ENCODE peak calls at places on chromosome 20, in five cellular contexts. One of them, this sample, is unnamed. For H3K36me3, the result is how much of the 10 kb centered on the place peaks cover.

GRCh38 chr20:47972916-47973309 is 187.6 kb upstream of the SULF2 start:
- DNase-seq in mammary epithelial cell: no peak
- DNase-seq in colonic mucosa: no peak
- DNase-seq in IMR-90: no peak
- DNase-seq in CD4-positive, alpha-beta memory T cell: no peak
- DNase-seq in this sample: no peak

GRCh38 chr20:11799131-11799800 is 118.4 kb upstream of the BTBD3 start:
- DNase-seq in mammary epithelial cell: no peak
- DNase-seq in CD4-positive, alpha-beta memory T cell: no peak
- DNase-seq in IMR-90: no peak
- DNase-seq in colonic mucosa: no peak
- DNase-seq in this sample: no peak

GRCh38 chr20:64161595-64162238 is 2.5 kb upstream of the MYT1 start:
- DNase-seq in mammary epithelial cell: peak
- DNase-seq in CD4-positive, alpha-beta memory T cell: no peak
- DNase-seq in colonic mucosa: peak
- DNase-seq in IMR-90: peak
- DNase-seq in this sample: peak

GRCh38 chr20:33159713-33160112 is 8.2 kb upstream of the BPIFA2 start:
- DNase-seq in colonic mucosa: no peak
- DNase-seq in CD4-positive, alpha-beta memory T cell: no peak
- DNase-seq in mammary epithelial cell: no peak
- DNase-seq in IMR-90: no peak
- DNase-seq in this sample: no peak

GRCh38 chr20:3797592-3798404 is 1.7 kb downstream of the CDC25B start:
- DNase-seq in mammary epithelial cell: peak
- DNase-seq in CD4-positive, alpha-beta memory T cell: peak
- DNase-seq in colonic mucosa: no peak
- DNase-seq in IMR-90: peak
- DNase-seq in this sample: no peak

GRCh38 chr20:7879883-7880282 is 60.4 kb downstream of the HAO1 start:
- DNase-seq in IMR-90: peak
- DNase-seq in CD4-positive, alpha-beta memory T cell: no peak
- DNase-seq in mammary epithelial cell: peak
- DNase-seq in colonic mucosa: no peak
- DNase-seq in this sample: no peak

GRCh38 chr20:32971703-32972161 is 32.5 kb downstream of the SUN5 start:
- DNase-seq in IMR-90: no peak
- DNase-seq in CD4-positive, alpha-beta memory T cell: peak
- DNase-seq in colonic mucosa: peak
- DNase-seq in mammary epithelial cell: no peak
- DNase-seq in this sample: no peak

GRCh38 chr20:47152078-47152477 is 204.4 kb downstream of the ZMYND8 start:
- DNase-seq in colonic mucosa: no peak
- DNase-seq in CD4-positive, alpha-beta memory T cell: no peak
- DNase-seq in IMR-90: no peak
- DNase-seq in mammary epithelial cell: no peak
- DNase-seq in this sample: no peak

GRCh38 chr20:23205656-23206055 is 119.5 kb upstream of the CD93 start:
- DNase-seq in colonic mucosa: peak
- DNase-seq in IMR-90: peak
- DNase-seq in CD4-positive, alpha-beta memory T cell: no peak
- DNase-seq in mammary epithelial cell: no peak
- DNase-seq in this sample: peak

GRCh38 chr20:29297411-29298270 is 1959.8 kb upstream of the DEFB115 start:
- DNase-seq in CD4-positive, alpha-beta memory T cell: no peak
- DNase-seq in IMR-90: no peak
- DNase-seq in mammary epithelial cell: no peak
- DNase-seq in colonic mucosa: no peak
- DNase-seq in this sample: no peak

GRCh38 chr20:43096471-43096870 is 93.2 kb downstream of the PTPRT start:
- DNase-seq in CD4-positive, alpha-beta memory T cell: no peak
- DNase-seq in colonic mucosa: no peak
- DNase-seq in mammary epithelial cell: no peak
- DNase-seq in IMR-90: no peak
- DNase-seq in this sample: no peak

GRCh38 chr20:63976980-63977391 is 2.5 kb downstream of the SAMD10 start:
- DNase-seq in colonic mucosa: no peak
- DNase-seq in CD4-positive, alpha-beta memory T cell: no peak
- DNase-seq in mammary epithelial cell: no peak
- DNase-seq in IMR-90: no peak
- DNase-seq in this sample: no peak

GRCh38 chr20:25005661-25006060 is 13.1 kb upstream of the APMAP start:
- DNase-seq in CD4-positive, alpha-beta memory T cell: no peak
- DNase-seq in mammary epithelial cell: no peak
- DNase-seq in IMR-90: no peak
- DNase-seq in colonic mucosa: peak
- DNase-seq in this sample: no peak

GRCh38 chr20:51818479-51819008 is 16.2 kb upstream of the SALL4 start:
- DNase-seq in CD4-positive, alpha-beta memory T cell: no peak
- DNase-seq in colonic mucosa: no peak
- DNase-seq in mammary epithelial cell: no peak
- DNase-seq in IMR-90: no peak
- DNase-seq in this sample: no peak

GRCh38 chr20:334578-334977 is 9.2 kb downstream of the SOX12 start:
- DNase-seq in colonic mucosa: no peak
- DNase-seq in CD4-positive, alpha-beta memory T cell: no peak
- DNase-seq in IMR-90: no peak
- DNase-seq in mammary epithelial cell: no peak
- DNase-seq in this sample: no peak

GRCh38 chr20:11200423-11200822 is 526.6 kb upstream of the JAG1 start:
- DNase-seq in colonic mucosa: no peak
- DNase-seq in CD4-positive, alpha-beta memory T cell: no peak
- DNase-seq in IMR-90: no peak
- DNase-seq in mammary epithelial cell: no peak
- DNase-seq in this sample: no peak

GRCh38 chr20:20530428-20531151 is 162.7 kb downstream of the INSM1 start:
- DNase-seq in IMR-90: no peak
- DNase-seq in CD4-positive, alpha-beta memory T cell: no peak
- DNase-seq in mammary epithelial cell: no peak
- DNase-seq in colonic mucosa: no peak
- DNase-seq in this sample: no peak
- H3K36me3 ChIP-seq in IMR-90: under half
- H3K36me3 ChIP-seq in CD4-positive, alpha-beta memory T cell: under half
- H3K36me3 ChIP-seq in mammary epithelial cell: under half
- H3K36me3 ChIP-seq in colonic mucosa: under half
- H3K36me3 ChIP-seq in this sample: under half

DNA sequence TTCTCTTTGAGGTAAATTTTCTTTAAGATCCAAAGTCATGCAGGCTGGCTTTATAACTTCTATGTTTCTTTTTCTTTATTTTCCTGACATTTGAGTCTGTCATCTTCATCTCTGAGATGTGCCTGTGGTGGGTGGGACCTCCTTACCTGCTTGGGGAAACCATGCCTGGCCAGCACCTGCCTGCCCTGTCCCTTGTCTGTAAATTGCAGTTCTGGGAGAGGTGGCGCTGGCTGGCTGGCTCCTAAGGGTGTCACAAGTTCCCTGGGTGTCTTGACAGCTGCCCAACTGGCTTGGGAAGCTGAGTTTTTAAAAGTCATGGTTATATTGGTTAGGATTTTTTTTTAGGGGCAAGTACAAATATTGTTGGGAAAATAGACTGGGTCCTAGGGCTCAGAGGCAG is 36.3 kb downstream of the SCAND1 start:
- DNase-seq in CD4-positive, alpha-beta memory T cell: no peak
- DNase-seq in colonic mucosa: no peak
- DNase-seq in IMR-90: no peak
- DNase-seq in mammary epithelial cell: no peak
- DNase-seq in this sample: no peak
- H3K36me3 ChIP-seq in CD4-positive, alpha-beta memory T cell: half or more
- H3K36me3 ChIP-seq in colonic mucosa: under half
- H3K36me3 ChIP-seq in IMR-90: under half
- H3K36me3 ChIP-seq in mammary epithelial cell: under half
- H3K36me3 ChIP-seq in this sample: under half

GRCh38 chr20:57407541-57407956 is 16.4 kb downstream of the RBM38 start:
- DNase-seq in CD4-positive, alpha-beta memory T cell: no peak
- DNase-seq in mammary epithelial cell: no peak
- DNase-seq in colonic mucosa: no peak
- DNase-seq in IMR-90: no peak
- DNase-seq in this sample: no peak

GRCh38 chr20:57409672-57410397 is 18.6 kb downstream of the RBM38 start:
- DNase-seq in IMR-90: no peak
- DNase-seq in mammary epithelial cell: no peak
- DNase-seq in colonic mucosa: no peak
- DNase-seq in CD4-positive, alpha-beta memory T cell: no peak
- DNase-seq in this sample: no peak

GRCh38 chr20:57408131-57408530 is 16.9 kb downstream of the RBM38 start:
- DNase-seq in mammary epithelial cell: no peak
- DNase-seq in CD4-positive, alpha-beta memory T cell: no peak
- DNase-seq in colonic mucosa: no peak
- DNase-seq in IMR-90: peak
- DNase-seq in this sample: no peak

GRCh38 chr20:57409316-57409671 is 18.1 kb downstream of the RBM38 start:
- DNase-seq in mammary epithelial cell: no peak
- DNase-seq in IMR-90: no peak
- DNase-seq in CD4-positive, alpha-beta memory T cell: no peak
- DNase-seq in colonic mucosa: no peak
- DNase-seq in this sample: no peak

DNA sequence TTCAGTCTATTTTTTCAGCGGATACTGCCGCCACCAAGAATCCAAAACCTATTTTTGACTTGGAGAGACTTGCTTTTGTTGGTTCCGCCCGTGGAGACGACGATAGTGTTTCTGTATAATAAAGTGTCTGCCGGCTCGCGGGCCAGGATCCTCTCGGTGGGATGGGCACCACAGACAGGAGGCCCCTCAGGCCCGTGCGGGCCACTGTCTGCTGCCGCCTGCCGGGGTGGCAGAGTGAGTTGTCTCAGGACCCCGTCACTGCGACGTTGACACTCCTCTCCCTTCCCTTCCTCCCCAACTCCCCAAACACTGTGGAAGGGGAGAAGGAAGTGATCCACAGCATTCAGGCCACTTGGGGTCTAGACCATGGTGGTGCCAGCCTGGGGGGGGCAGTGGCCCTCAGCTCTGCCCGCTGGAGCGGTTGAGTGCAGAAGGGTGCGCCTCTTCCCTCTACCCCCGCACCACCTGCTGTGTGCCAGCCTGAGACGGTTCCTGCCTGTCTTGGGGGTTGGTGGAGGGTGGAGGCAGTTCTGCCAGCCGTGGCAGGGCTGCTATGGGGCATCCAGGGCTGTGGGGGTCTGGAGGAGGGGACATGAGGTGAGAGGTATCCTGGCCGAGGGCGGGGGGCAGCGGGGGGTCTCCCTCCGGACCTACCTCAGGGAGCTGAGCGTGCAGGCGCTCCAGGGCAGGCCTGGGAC is 17.5 kb downstream of the RBM38 start:
- DNase-seq in IMR-90: no peak
- DNase-seq in colonic mucosa: no peak
- DNase-seq in CD4-positive, alpha-beta memory T cell: no peak
- DNase-seq in mammary epithelial cell: no peak
- DNase-seq in this sample: no peak
- H3K36me3 ChIP-seq in IMR-90: under half
- H3K36me3 ChIP-seq in colonic mucosa: under half
- H3K36me3 ChIP-seq in CD4-positive, alpha-beta memory T cell: half or more
- H3K36me3 ChIP-seq in mammary epithelial cell: under half
- H3K36me3 ChIP-seq in this sample: under half

DNA sequence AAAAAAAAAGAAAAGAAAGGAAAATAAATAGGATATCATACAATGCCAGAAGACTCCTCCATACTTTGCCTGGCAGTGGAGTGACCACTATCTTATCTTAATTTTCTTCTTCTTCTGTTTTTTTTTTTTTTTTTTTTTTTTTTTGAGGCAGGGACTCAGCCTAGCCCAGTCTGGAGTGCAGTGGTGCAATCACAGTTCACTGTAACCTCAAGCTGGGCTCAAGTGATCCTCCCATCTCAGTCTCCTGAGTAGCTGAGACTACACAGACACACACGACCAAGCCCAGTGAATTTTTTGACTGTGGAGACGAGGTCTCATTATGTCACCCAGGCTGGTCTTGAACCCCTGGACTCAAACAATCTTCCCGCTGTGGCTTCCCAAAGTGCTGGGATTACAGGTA is 17.1 kb upstream of the MMP9 start:
- DNase-seq in colonic mucosa: no peak
- DNase-seq in mammary epithelial cell: no peak
- DNase-seq in CD4-positive, alpha-beta memory T cell: no peak
- DNase-seq in IMR-90: no peak
- DNase-seq in this sample: no peak
- H3K36me3 ChIP-seq in colonic mucosa: under half
- H3K36me3 ChIP-seq in mammary epithelial cell: under half
- H3K36me3 ChIP-seq in CD4-positive, alpha-beta memory T cell: under half
- H3K36me3 ChIP-seq in IMR-90: under half
- H3K36me3 ChIP-seq in this sample: under half

DNA sequence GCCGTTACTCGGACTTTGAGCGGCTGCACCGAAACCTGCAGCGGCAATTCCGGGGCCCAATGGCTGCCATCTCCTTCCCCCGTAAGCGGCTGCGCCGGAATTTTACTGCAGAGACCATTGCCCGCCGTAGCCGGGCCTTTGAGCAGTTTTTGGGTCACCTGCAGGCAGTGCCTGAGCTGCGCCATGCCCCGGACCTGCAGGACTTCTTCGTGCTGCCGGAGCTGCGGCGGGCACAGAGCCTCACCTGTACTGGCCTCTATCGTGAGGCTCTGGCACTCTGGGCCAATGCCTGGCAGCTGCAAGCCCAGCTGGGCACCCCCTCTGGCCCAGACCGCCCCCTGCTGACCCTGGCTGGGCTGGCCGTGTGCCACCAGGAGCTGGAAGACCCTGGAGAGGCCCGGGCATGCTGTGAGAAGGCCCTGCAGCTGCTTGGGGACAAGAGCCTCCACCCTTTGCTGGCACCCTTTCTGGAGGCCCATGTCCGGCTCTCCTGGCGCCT is 7.2 kb downstream of the SNX21 start:
- DNase-seq in colonic mucosa: no peak
- DNase-seq in mammary epithelial cell: no peak
- DNase-seq in IMR-90: no peak
- DNase-seq in CD4-positive, alpha-beta memory T cell: no peak
- DNase-seq in this sample: no peak
- H3K36me3 ChIP-seq in colonic mucosa: under half
- H3K36me3 ChIP-seq in mammary epithelial cell: under half
- H3K36me3 ChIP-seq in IMR-90: half or more
- H3K36me3 ChIP-seq in CD4-positive, alpha-beta memory T cell: under half
- H3K36me3 ChIP-seq in this sample: under half

DNA sequence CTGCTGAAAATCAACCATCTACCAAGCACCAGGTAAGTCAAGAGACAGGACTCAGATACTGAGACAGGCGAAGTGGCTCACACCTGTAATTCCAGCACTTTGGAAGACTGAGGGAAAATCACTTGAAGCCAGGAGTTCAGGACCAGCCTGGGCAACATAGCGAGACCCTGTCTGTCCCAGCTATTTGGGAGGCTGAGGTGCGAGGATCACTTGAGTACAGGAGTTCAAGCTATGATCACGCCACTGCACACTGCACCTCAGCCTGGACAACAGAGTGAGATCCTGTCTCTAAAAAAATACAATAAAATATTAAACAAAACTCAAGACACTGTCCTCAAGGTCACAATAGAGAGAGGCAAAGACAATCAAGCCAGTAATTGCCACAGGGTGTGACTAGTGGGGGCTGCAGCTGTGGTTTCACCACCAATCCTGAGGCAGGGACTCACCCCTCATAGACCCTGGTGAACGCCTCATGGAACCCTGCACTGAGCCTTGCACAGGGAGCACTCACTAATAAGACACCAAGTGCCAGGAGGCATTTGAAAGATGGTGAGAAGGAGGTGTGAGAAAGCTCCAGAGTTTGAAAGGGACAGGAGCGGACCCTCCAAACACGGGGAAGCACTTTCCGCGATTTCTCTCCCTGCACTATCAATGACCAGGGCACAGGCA is 1.7 kb downstream of the SNHG17 start:
- DNase-seq in colonic mucosa: no peak
- DNase-seq in CD4-positive, alpha-beta memory T cell: no peak
- DNase-seq in IMR-90: no peak
- DNase-seq in mammary epithelial cell: no peak
- DNase-seq in this sample: no peak
- H3K36me3 ChIP-seq in colonic mucosa: under half
- H3K36me3 ChIP-seq in CD4-positive, alpha-beta memory T cell: under half
- H3K36me3 ChIP-seq in IMR-90: under half
- H3K36me3 ChIP-seq in mammary epithelial cell: under half
- H3K36me3 ChIP-seq in this sample: under half

GRCh38 chr20:35341366-35342028 is 49.3 kb upstream of the FAM83C start:
- DNase-seq in colonic mucosa: no peak
- DNase-seq in CD4-positive, alpha-beta memory T cell: no peak
- DNase-seq in mammary epithelial cell: peak
- DNase-seq in IMR-90: peak
- DNase-seq in this sample: no peak
- H3K36me3 ChIP-seq in colonic mucosa: under half
- H3K36me3 ChIP-seq in CD4-positive, alpha-beta memory T cell: under half
- H3K36me3 ChIP-seq in mammary epithelial cell: under half
- H3K36me3 ChIP-seq in IMR-90: under half
- H3K36me3 ChIP-seq in this sample: under half

This sample was measured in prostate gland.